ENCODE peak calls at places on chromosomes 12 and 14, in four cellular contexts. A is H9, U is RCC 7860, W is WTC11. I is an unnamed sample.

GRCh38 chr12:85329913-85330312 is 49.9 kb downstream of the ALX1 start:
- DNase-seq in A (no peak), U (no peak), W (no peak), I (no peak)

GRCh38 chr14:21066882-21067502 is 3.1 kb upstream of the ARHGEF40 start:
- DNase-seq in A (no peak), U (no peak), W (no peak), I (no peak)

GRCh38 chr12:39378346-39378745 is 64.6 kb downstream of the KIF21A start:
- DNase-seq in A (no peak), U (no peak), W (no peak), I (no peak)

GRCh38 chr12:20508362-20508761 is 140.0 kb downstream of the PDE3A start:
- DNase-seq in A (no peak), U (no peak), W (no peak), I (no peak)

GRCh38 chr14:74562515-74563232 is 49.4 kb downstream of the LTBP2 start:
- DNase-seq in A (peak), U (no peak), W (no peak), I (no peak)

GRCh38 chr12:27453462-27453861 is 6.9 kb downstream of the SMCO2 start:
- DNase-seq in A (no peak), U (no peak), W (no peak), I (no peak)

GRCh38 chr12:132167610-132168310 is 23.5 kb downstream of the NOC4L start:
- DNase-seq in A (no peak), U (no peak), W (peak), I (no peak)

GRCh38 chr12:120640840-120641833 is 711 bp downstream of the CABP1 start:
- DNase-seq in A (peak), U (no peak), W (peak), I (peak)

GRCh38 chr14:89206426-89206825 is 210.6 kb downstream of the FOXN3 start:
- DNase-seq in A (no peak), U (no peak), W (no peak), I (no peak)

GRCh38 chr14:91509083-91509877 is 830 bp downstream of the PPP4R3A start:
- DNase-seq in A (peak), U (no peak), W (peak), I (peak)

I was measured in neural progenitor cell.